ENCODE peak calls at places on chromosomes 13 and 19, in four cellular contexts. One of them, this sample, is unnamed.
A peak's percentile ranks its signal among the peaks of the same experiment; 100 is the strongest.

GRCh38 chr19:4369109-4369887 is 25.9 kb downstream of the MPND start:
- DNase-seq in adipocyte: no peak
- DNase-seq in body of pancreas: no peak
- DNase-seq in iPS DF 6.9: no peak
- DNase-seq in this sample: peak; percentile 37

GRCh38 chr19:40947114-40947513 is 44.0 kb upstream of the CYP2B6 start:
- DNase-seq in iPS DF 6.9: no peak
- DNase-seq in body of pancreas: no peak
- DNase-seq in adipocyte: no peak
- DNase-seq in this sample: no peak

GRCh38 chr19:51531349-51532315 is at the start of gene SIGLEC6:
- DNase-seq in iPS DF 6.9: peak; percentile 11
- DNase-seq in adipocyte: no peak
- DNase-seq in body of pancreas: peak; percentile 23
- DNase-seq in this sample: peak; percentile 49

GRCh38 chr13:61880576-61881283 is 465.1 kb upstream of the PCDH20 start:
- DNase-seq in iPS DF 6.9: peak; percentile 50
- DNase-seq in body of pancreas: peak; percentile 15
- DNase-seq in adipocyte: peak; percentile 17
- DNase-seq in this sample: no peak

GRCh38 chr19:46372901-46373572 is 26.1 kb downstream of the PPP5C start:
- DNase-seq in adipocyte: peak; percentile 66
- DNase-seq in iPS DF 6.9: peak; percentile 41
- DNase-seq in body of pancreas: peak; percentile 45
- DNase-seq in this sample: peak; percentile 55

GRCh38 chr19:10979950-10980349 is 19.1 kb downstream of the SMARCA4 start:
- DNase-seq in iPS DF 6.9: no peak
- DNase-seq in adipocyte: no peak
- DNase-seq in body of pancreas: no peak
- DNase-seq in this sample: no peak

GRCh38 chr13:111610077-111610476 is 289.6 kb downstream of the TEX29 start:
- DNase-seq in adipocyte: no peak
- DNase-seq in iPS DF 6.9: no peak
- DNase-seq in body of pancreas: no peak
- DNase-seq in this sample: no peak

GRCh38 chr13:35388979-35389378 is 87.5 kb downstream of the MAB21L1 start:
- DNase-seq in adipocyte: peak; percentile 57
- DNase-seq in iPS DF 6.9: no peak
- DNase-seq in body of pancreas: no peak
- DNase-seq in this sample: no peak

GRCh38 chr19:41265376-41266153 is 1.4 kb downstream of the HNRNPUL1 start:
- DNase-seq in iPS DF 6.9: no peak
- DNase-seq in adipocyte: peak; percentile 63
- DNase-seq in body of pancreas: peak; percentile 10
- DNase-seq in this sample: peak; percentile 38

GRCh38 chr13:43297967-43298366 is 274.6 kb downstream of the DNAJC15 start:
- DNase-seq in iPS DF 6.9: no peak
- DNase-seq in adipocyte: no peak
- DNase-seq in body of pancreas: no peak
- DNase-seq in this sample: no peak

GRCh38 chr13:33110713-33111413 is 94.6 kb downstream of the KL start:
- DNase-seq in iPS DF 6.9: no peak
- DNase-seq in body of pancreas: no peak
- DNase-seq in adipocyte: no peak
- DNase-seq in this sample: no peak

GRCh38 chr13:110593430-110594130 is 21.8 kb upstream of the NAXD start:
- DNase-seq in body of pancreas: peak; percentile 46
- DNase-seq in iPS DF 6.9: no peak
- DNase-seq in adipocyte: peak; percentile 83
- DNase-seq in this sample: peak; percentile 26

GRCh38 chr13:104314926-104315535 is 1248.8 kb upstream of the SLC10A2 start:
- DNase-seq in adipocyte: no peak
- DNase-seq in body of pancreas: no peak
- DNase-seq in iPS DF 6.9: no peak
- DNase-seq in this sample: no peak

GRCh38 chr13:61913183-61913582 is 497.5 kb upstream of the PCDH20 start:
- DNase-seq in body of pancreas: no peak
- DNase-seq in adipocyte: no peak
- DNase-seq in iPS DF 6.9: no peak
- DNase-seq in this sample: no peak

GRCh38 chr13:75829874-75830273 is 193.7 kb downstream of the LMO7 start:
- DNase-seq in iPS DF 6.9: no peak
- DNase-seq in body of pancreas: no peak
- DNase-seq in adipocyte: no peak
- DNase-seq in this sample: no peak

GRCh38 chr13:42388326-42388725 is 116.4 kb downstream of the AKAP11 start:
- DNase-seq in body of pancreas: no peak
- DNase-seq in iPS DF 6.9: no peak
- DNase-seq in adipocyte: no peak
- DNase-seq in this sample: no peak

GRCh38 chr19:44626067-44626624 is 12.8 kb downstream of the IGSF23 start:
- DNase-seq in iPS DF 6.9: no peak
- DNase-seq in adipocyte: peak; percentile 76
- DNase-seq in body of pancreas: peak; percentile 74
- DNase-seq in this sample: peak; percentile 53

GRCh38 chr13:46559272-46559805 is 6.4 kb downstream of the LRCH1 start:
- DNase-seq in body of pancreas: no peak
- DNase-seq in iPS DF 6.9: no peak
- DNase-seq in adipocyte: no peak
- DNase-seq in this sample: no peak

GRCh38 chr19:45440873-45441654 is 17.3 kb upstream of the ERCC1 start:
- DNase-seq in adipocyte: peak; percentile 47
- DNase-seq in body of pancreas: no peak
- DNase-seq in iPS DF 6.9: no peak
- DNase-seq in this sample: no peak

GRCh38 chr13:33524086-33524485 is 238.5 kb upstream of the STARD13 start:
- DNase-seq in body of pancreas: peak; percentile 18
- DNase-seq in iPS DF 6.9: no peak
- DNase-seq in adipocyte: peak; percentile 84
- DNase-seq in this sample: no peak